ENCODE peak calls at places on chromosomes 3 and 15, in eight cellular contexts. V is foreskin fibroblast, I is IMR-90, S is upper lobe of right lung, O is DND-41, E is Peyer's patch, U is GM12865, Y is retinal pigment epithelial cell. Q is an unnamed sample.
A peak's percentile ranks its signal among the peaks of the same experiment; 100 is the strongest.

GRCh38 chr15:34986326-34987181 is 1.5 kb downstream of the ZNF770 start:
- DNase-seq in I (no peak), U (peak; percentile 34), E (no peak), V (no peak), S (no peak), Y (no peak), O (no peak), Q (no peak)

GRCh38 chr3:169512991-169513390 is 150.5 kb downstream of the MECOM start:
- DNase-seq in O (no peak), V (no peak), U (no peak), I (no peak), E (no peak), S (no peak), Y (no peak), Q (no peak)

GRCh38 chr3:120559228-120560061 is 36.7 kb upstream of the NDUFB4 start:
- DNase-seq in S (no peak), E (no peak), U (no peak), O (no peak), I (peak; percentile 85), Y (no peak), V (peak; percentile 89), Q (no peak)

GRCh38 chr3:15964605-15965061 is 166.9 kb upstream of the ANKRD28 start:
- DNase-seq in Y (no peak), S (no peak), E (no peak), I (peak; percentile 77), U (no peak), O (no peak), V (peak; percentile 68), Q (no peak)

GRCh38 chr15:31268911-31269784 is 57.5 kb upstream of the KLF13 start:
- DNase-seq in E (peak; percentile 47), S (no peak), V (no peak), I (no peak), O (peak; percentile 5), Y (no peak), U (no peak), Q (no peak)

GRCh38 chr3:189038773-189039720 is 132.7 kb upstream of the TPRG1 start:
- DNase-seq in S (no peak), U (no peak), O (peak; percentile 32), Y (no peak), V (no peak), E (no peak), I (no peak), Q (no peak)

GRCh38 chr3:47409688-47410416 is 29.0 kb downstream of the PTPN23 start:
- DNase-seq in U (no peak), E (no peak), O (no peak), I (no peak), V (no peak), S (no peak), Y (no peak), Q (no peak)

GRCh38 chr3:197031315-197032285 is 2.0 kb upstream of the MELTF start:
- DNase-seq in S (no peak), O (no peak), E (peak; percentile 92), I (peak; percentile 100), U (peak; percentile 53), V (peak; percentile 97), Y (peak; percentile 71), Q (peak; percentile 58)

GRCh38 chr3:111173328-111173900 is 101.8 kb downstream of the NECTIN3 start:
- DNase-seq in O (no peak), U (no peak), S (no peak), E (no peak), V (peak; percentile 56), I (peak; percentile 37), Y (no peak), Q (no peak)

GRCh38 chr3:105118905-105119304 is 247.8 kb upstream of the ALCAM start:
- DNase-seq in O (no peak), I (peak; percentile 43), U (no peak), Y (no peak), V (peak; percentile 85), S (no peak), E (no peak), Q (no peak)

GRCh38 chr3:27311400-27311799 is 57.8 kb downstream of the NEK10 start:
- DNase-seq in O (no peak), S (no peak), E (no peak), V (peak; percentile 96), I (peak; percentile 96), Y (peak; percentile 9), U (no peak), Q (no peak)

GRCh38 chr3:44665173-44665572 is 16.6 kb downstream of the ZNF35 start:
- DNase-seq in S (no peak), I (no peak), V (no peak), U (no peak), O (no peak), Y (no peak), E (no peak), Q (no peak)

GRCh38 chr3:23302276-23302675 is 99.1 kb downstream of the UBE2E2 start:
- DNase-seq in E (no peak), S (no peak), O (no peak), Y (no peak), V (peak; percentile 11), U (no peak), I (peak; percentile 38), Q (no peak)

GRCh38 chr3:68090571-68090970 is 436.2 kb upstream of the SUCLG2 start:
- DNase-seq in S (no peak), V (no peak), I (no peak), O (no peak), E (no peak), U (no peak), Y (no peak), Q (no peak)

GRCh38 chr3:18045296-18045880 is 303.0 kb upstream of the TBC1D5 start:
- DNase-seq in S (no peak), V (no peak), Y (no peak), I (no peak), E (no peak), U (no peak), O (no peak), Q (no peak)

DNA sequence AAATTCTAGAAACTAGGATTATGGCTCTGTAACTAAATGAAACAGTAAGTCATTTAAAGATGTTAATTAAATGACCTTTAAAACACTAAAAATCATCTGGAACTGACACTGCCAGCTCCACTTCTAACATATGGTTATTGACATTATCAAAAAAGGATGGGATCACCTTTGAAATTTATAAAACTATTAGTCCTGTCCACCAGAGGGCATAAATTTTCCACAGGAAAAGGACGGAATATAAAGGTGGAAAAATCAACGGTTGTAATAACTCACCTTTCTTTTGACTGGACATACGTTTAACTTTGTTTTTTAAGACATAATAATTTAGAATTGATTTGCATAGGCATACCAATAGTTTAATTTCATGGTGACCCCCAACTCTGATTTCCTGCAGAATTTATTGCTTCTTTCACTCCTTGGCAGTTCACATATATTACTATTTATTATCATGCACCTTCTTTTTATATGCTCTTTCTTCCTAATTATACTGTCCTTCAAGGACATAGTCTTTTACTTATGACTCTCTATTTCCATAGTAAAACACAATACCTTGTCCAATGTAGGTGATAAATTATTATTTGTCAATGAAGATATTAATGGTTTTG is 345.7 kb downstream of the CADM2 start:
- DNase-seq in V (peak; percentile 16), S (no peak), I (no peak), O (no peak), Y (no peak), U (no peak), E (no peak), Q (no peak)
- TF ChIP-seq CTCF in V (no peak), S (no peak), I (peak; percentile 35), O (no peak), Y (peak; percentile 48), U (no peak), E (no peak), Q (no peak)

DNA sequence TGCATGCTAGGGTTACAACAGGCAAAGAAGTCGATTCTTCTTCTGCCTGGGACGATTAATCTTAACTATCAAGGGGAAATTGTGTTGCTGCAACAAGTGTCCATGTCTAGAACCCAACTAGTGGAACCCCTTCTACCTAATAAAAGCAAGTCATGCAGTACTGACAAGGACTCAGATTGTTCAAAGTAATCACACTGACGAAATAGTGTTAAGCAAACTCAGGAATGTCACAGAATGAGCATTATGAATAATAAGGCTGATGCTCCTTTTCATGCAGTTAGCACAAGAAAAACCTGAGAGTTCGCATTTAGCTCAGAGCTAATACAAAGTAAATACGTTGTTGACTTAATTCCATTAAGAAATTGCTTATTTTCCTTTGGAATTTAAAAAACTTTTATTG is 47.5 kb upstream of the TRIM42 start:
- DNase-seq in S (no peak), V (no peak), E (no peak), I (no peak), O (no peak), U (no peak), Y (peak; percentile 25), Q (no peak)
- H3K4me3 ChIP-seq in S (no peak overlapping the region), V (no peak overlapping the region), E (no peak overlapping the region), I (no peak overlapping the region), O (no peak overlapping the region), U (no peak overlapping the region), Y (no peak overlapping the region), Q (no peak overlapping the region)

GRCh38 chr15:68787609-68788264 is 33.0 kb downstream of the ANP32A start:
- DNase-seq in S (peak; percentile 77), O (no peak), I (no peak), Y (no peak), E (no peak), V (no peak), U (no peak), Q (no peak)

GRCh38 chr15:68789921-68790575 is 30.6 kb downstream of the ANP32A start:
- DNase-seq in U (no peak), O (no peak), I (peak; percentile 58), S (no peak), Y (no peak), E (no peak), V (peak; percentile 44), Q (no peak)

GRCh38 chr15:68788265-68788624 is 32.5 kb downstream of the ANP32A start:
- DNase-seq in U (no peak), Y (no peak), I (no peak), V (no peak), O (no peak), S (no peak), E (no peak), Q (no peak)

GRCh38 chr15:68790910-68791309 is 29.8 kb downstream of the ANP32A start:
- DNase-seq in V (no peak), S (no peak), I (no peak), U (no peak), E (no peak), Y (no peak), O (no peak), Q (no peak)

GRCh38 chr15:68789041-68789920 is 31.4 kb downstream of the ANP32A start:
- DNase-seq in O (no peak), V (no peak), E (no peak), Y (no peak), U (no peak), S (no peak), I (no peak), Q (no peak)
- TF ChIP-seq CTCF in O (no peak), V (no peak), E (no peak), Y (no peak), U (no peak), S (no peak), I (no peak), Q (no peak)

DNA sequence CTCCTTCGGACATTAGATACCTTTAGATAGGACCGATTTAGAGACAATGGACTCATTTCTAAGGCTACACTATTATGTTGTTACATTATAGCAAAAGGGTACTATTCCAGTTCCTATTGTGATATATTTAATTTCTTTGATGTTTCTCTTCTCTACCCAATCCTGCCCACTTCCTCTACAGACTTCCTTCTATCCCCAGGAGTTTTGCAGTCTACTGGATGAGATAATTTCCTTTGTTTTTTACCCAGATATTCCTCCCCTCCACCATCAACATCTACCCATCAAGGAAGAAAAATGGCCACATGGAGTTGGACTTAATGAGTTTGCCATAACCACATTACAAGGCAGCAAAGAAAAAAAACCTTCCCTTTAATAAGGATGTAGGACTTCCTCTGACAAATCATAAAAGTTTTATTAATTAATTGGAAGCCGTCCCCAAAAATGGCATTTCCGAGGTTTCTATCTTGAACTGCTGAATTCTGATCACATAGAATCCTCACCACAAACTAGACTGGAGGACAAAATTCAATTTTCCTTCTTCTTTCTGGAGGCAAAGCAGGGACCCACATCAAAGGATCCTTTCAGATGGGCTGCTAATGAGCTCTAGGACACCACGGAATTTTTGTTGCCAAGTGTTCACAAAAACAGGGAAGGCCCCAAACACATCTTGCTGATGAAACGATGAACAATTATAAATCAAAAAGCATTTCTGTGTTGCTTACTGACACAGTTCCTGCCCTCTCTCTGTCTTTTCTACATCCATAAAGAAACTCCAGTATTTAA is 33.4 kb downstream of the FRMD4B start:
- DNase-seq in U (no peak), V (no peak), Y (no peak), I (no peak), O (no peak), S (no peak), E (no peak), Q (no peak)
- H3K4me3 ChIP-seq in U (no peak overlapping the region), V (no peak overlapping the region), Y (no peak overlapping the region), I (no peak overlapping the region), O (peak overlapping the region; percentile 55), S (peak overlapping the region; percentile 41), E (peak overlapping the region; percentile 26), Q (no peak overlapping the region)